ENCODE peak calls at places on chromosomes 7 and 10, in seven cellular contexts. Y is breast epithelium, K is WERI-Rb-1, V is pancreas, H is Peyer's patch, E is bronchial epithelial cell, Z is heart right ventricle. A is an unnamed sample. For H3K27me3, the result is how much of the 10 kb centered on the place peaks cover.

GRCh38 chr10:61987951-61988379 is 86.5 kb downstream of the ARID5B start:
- DNase-seq in Y (no peak), K (no peak), V (no peak), H (no peak), E (peak), Z (no peak), A (no peak)

GRCh38 chr7:149865437-149865836 is 8.3 kb upstream of the ATP6V0E2 start:
- DNase-seq in Y (no peak), K (no peak), V (no peak), H (peak), E (peak), Z (no peak), A (no peak)

GRCh38 chr10:89861584-89862287 is 160.3 kb downstream of the KIF20B start:
- DNase-seq in Y (no peak), K (peak), V (no peak), H (no peak), E (peak), Z (no peak), A (no peak)

GRCh38 chr7:17239683-17240521 is 58.5 kb upstream of the AHR start:
- DNase-seq in Y (no peak), K (no peak), V (no peak), H (no peak), E (peak), Z (no peak), A (no peak)

GRCh38 chr10:12279281-12279680 is 70.1 kb upstream of the CAMK1D start:
- DNase-seq in Y (no peak), K (no peak), V (no peak), H (no peak), E (no peak), Z (no peak), A (peak)

GRCh38 chr10:113073549-113074189 is 123.6 kb downstream of the TCF7L2 start:
- DNase-seq in Y (peak), K (no peak), V (peak), H (peak), E (peak), Z (peak), A (no peak)

GRCh38 chr7:1607686-1608085 is 37.9 kb upstream of the PSMG3 start:
- DNase-seq in Y (no peak), K (peak), V (no peak), H (no peak), E (no peak), Z (no peak), A (no peak)

GRCh38 chr10:14093735-14094484 is 236.8 kb downstream of the FRMD4A start:
- DNase-seq in Y (no peak), K (peak), V (no peak), H (no peak), E (peak), Z (no peak), A (no peak)

GRCh38 chr10:79331709-79332108 is 15.6 kb upstream of the PPIF start:
- DNase-seq in Y (no peak), K (no peak), V (no peak), H (no peak), E (peak), Z (peak), A (no peak)

GRCh38 chr10:112716924-112717348 is 233.1 kb upstream of the TCF7L2 start:
- DNase-seq in Y (no peak), K (no peak), V (no peak), H (peak), E (peak), Z (no peak), A (no peak)

GRCh38 chr7:123749537-123749857 is 694 bp upstream of the WASL start:
- DNase-seq in Y (peak), K (no peak), V (no peak), H (no peak), E (peak), Z (no peak), A (no peak)

GRCh38 chr7:105015631-105015965 is 1.6 kb downstream of the KMT2E start:
- DNase-seq in Y (no peak), K (no peak), V (no peak), H (peak), E (no peak), Z (peak), A (no peak)

GRCh38 chr10:29849434-29849833 is 210.0 kb downstream of the JCAD start:
- DNase-seq in Y (no peak), K (no peak), V (no peak), H (no peak), E (no peak), Z (peak), A (no peak)

GRCh38 chr10:33198610-33199009 is 135.9 kb downstream of the NRP1 start:
- DNase-seq in Y (no peak), K (no peak), V (no peak), H (no peak), E (no peak), Z (no peak), A (no peak)

GRCh38 chr7:84228526-84228925 is 33.9 kb upstream of the SEMA3A start:
- DNase-seq in Y (no peak), K (no peak), V (no peak), H (no peak), E (no peak), Z (no peak), A (no peak)

GRCh38 chr10:1101946-1102345 is 45.8 kb downstream of the WDR37 start:
- DNase-seq in Y (no peak), K (no peak), V (no peak), H (peak), E (no peak), Z (no peak), A (no peak)

GRCh38 chr7:11835260-11835659 is 3.3 kb upstream of the THSD7A start:
- DNase-seq in Y (no peak), K (no peak), V (no peak), H (no peak), E (peak), Z (no peak), A (no peak)

GRCh38 chr10:17206210-17206709 is 4.8 kb upstream of the TRDMT1 start:
- DNase-seq in Y (no peak), K (no peak), V (no peak), H (no peak), E (peak), Z (no peak), A (no peak)

GRCh38 chr7:158702944-158703343 is 1.7 kb downstream of the NCAPG2 start:
- DNase-seq in Y (no peak), K (no peak), V (no peak), H (no peak), E (no peak), Z (no peak), A (no peak)

GRCh38 chr7:27245798-27246691 is 3.4 kb downstream of the EVX1 start:
- DNase-seq in Y (no peak), K (no peak), V (no peak), H (peak), E (peak), Z (no peak), A (no peak)

GRCh38 chr7:148720472-148720871 is 21.8 kb downstream of the CUL1 start:
- DNase-seq in Y (no peak), K (no peak), V (no peak), H (no peak), E (no peak), Z (no peak), A (no peak)

GRCh38 chr10:71753091-71753959 is 20.0 kb downstream of the VSIR start:
- DNase-seq in Y (no peak), K (no peak), V (no peak), H (peak), E (no peak), Z (peak), A (no peak)
- H3K4me3 ChIP-seq in Y (no peak), K (no peak), V (no peak), H (no peak), E (no peak), Z (no peak), A (no peak)

DNA sequence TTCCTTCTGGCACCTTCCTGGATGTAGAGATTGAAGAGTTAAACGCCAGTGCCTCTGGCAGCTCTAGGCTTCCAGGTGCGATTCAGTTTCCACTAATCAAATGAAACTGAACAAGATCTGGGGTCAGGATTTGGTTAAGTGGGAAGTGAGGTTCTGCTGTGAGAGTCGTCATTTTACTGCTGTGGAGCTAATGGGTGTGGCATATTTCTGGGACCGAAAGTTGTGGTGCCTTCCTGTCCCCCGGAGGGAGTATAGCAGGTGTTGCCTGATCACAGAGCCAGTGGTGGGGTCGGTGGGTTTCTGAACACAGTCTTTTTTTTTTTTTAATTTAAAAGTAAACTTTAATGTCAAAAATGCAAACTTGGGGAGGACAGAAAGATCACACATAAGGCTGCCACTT is 37.0 kb upstream of the JAKMIP3 start:
- DNase-seq in Y (no peak), K (no peak), V (no peak), H (no peak), E (no peak), Z (no peak), A (no peak)
- H3K27me3 ChIP-seq in Y (under half), K (under half), V (under half), H (under half), E (under half), Z (half or more), A (under half)

DNA sequence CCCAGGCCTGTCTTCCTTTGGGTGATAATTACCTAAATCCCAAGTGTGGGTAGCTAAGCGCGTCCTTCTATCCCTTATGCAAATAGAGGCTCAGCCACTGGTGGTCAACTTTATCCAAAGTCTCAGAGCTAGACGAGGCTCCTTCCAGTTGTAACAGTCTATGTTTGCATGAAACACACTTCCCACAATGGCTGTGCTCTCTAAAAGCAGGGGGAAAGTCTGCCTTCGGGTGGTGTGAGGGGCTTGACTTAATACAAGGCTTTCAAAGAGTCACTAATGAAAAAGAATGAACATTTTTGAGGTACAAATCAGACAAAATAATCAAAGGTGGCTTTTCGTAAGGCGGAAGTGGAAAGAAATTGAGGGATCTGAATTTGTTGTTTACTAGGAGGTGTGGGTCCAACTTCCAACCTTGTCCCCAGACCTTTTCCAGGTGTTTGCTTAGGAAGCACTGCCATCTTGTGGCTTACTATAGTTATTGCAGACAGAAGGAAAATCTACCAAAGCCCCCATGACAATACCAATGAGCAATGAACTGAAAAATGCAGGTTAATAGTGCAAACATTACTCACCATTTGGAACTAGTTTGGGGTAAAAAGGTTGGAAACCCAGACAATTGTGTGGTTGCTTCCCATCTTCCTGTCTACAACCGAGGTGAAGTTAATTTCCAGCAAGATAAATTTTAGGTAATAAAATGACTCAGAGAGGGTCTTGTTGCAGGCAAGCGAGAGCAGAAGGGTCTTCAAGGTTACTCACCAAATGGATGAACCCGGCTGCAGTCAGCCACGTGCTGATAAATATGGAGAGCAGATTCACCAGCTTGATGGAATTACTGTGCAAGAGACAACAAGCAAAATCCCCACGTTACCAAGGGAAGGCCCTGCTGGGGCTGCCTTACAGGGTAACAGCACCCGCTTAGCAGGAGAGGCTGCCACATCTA is 525.7 kb downstream of the KCNMA1 start:
- DNase-seq in Y (no peak), K (peak), V (no peak), H (no peak), E (peak), Z (no peak), A (no peak)
- TF ChIP-seq CTCF in Y (peak), K (peak), V (peak), H (peak), E (peak), Z (peak), A (peak)

GRCh38 chr7:130943981-130944380 is 210.0 kb upstream of the KLF14 start:
- DNase-seq in Y (no peak), K (no peak), V (no peak), H (no peak), E (peak), Z (no peak), A (no peak)
- H3K4me3 ChIP-seq in Y (no peak), K (no peak), V (no peak), H (no peak), E (no peak), Z (no peak), A (peak)

GRCh38 chr7:4017785-4018184 is 664.3 kb upstream of the FOXK1 start:
- DNase-seq in Y (no peak), K (no peak), V (no peak), H (peak), E (no peak), Z (no peak), A (no peak)
- H3K27me3 ChIP-seq in Y (under half), K (under half), V (under half), H (under half), E (under half), Z (under half), A (under half)

GRCh38 chr10:77892021-77892739 is 34.4 kb downstream of the DLG5 start:
- DNase-seq in Y (no peak), K (no peak), V (no peak), H (no peak), E (no peak), Z (no peak), A (no peak)

GRCh38 chr10:77889277-77889903 is 37.2 kb downstream of the DLG5 start:
- DNase-seq in Y (peak), K (peak), V (peak), H (peak), E (peak), Z (no peak), A (peak)

GRCh38 chr10:77888356-77888703 is 38.2 kb downstream of the DLG5 start:
- DNase-seq in Y (no peak), K (no peak), V (no peak), H (no peak), E (no peak), Z (no peak), A (no peak)

GRCh38 chr10:77887631-77888355 is 38.8 kb downstream of the DLG5 start:
- DNase-seq in Y (no peak), K (no peak), V (no peak), H (no peak), E (no peak), Z (no peak), A (no peak)

DNA sequence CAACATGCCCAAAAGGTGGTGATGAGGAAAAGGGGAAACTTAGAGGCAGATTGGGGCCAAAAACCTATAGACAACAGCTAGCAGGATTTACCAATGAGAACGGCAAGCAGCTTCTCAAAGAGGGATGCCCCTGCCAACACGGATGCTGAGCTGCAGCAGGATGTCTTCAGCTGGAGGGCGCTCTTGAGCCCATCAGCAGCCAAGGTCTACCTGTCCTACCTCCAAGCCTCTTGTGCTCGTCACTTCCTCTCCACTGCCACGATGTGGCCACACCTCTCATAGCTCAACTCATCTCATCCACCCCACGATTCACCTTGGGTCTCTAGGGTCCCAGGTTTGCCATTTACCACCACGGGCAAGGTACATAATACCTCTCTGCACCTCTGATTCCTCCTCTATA is 36.5 kb downstream of the DLG5 start:
- DNase-seq in Y (no peak), K (peak), V (no peak), H (no peak), E (no peak), Z (no peak), A (no peak)
- TF ChIP-seq CTCF in Y (no peak), K (peak), V (no peak), H (no peak), E (peak), Z (no peak), A (no peak)

A was measured in dorsolateral prefrontal cortex.